ENCODE peak calls at places on chromosomes 6 and 20, in seven cellular contexts. U is mesendoderm; X is tibial nerve; S is CD8-positive, alpha-beta T cell; H is WERI-Rb-1; O is small intestine; E is AG04449. I is an unnamed sample.

GRCh38 chr6:101181006-101181405 is 212.5 kb upstream of the GRIK2 start:
- DNase-seq in U (no peak), X (no peak), S (no peak), H (no peak), O (no peak), E (no peak), I (no peak)

GRCh38 chr6:11613858-11614257 is 76.3 kb downstream of the TMEM170B start:
- DNase-seq in U (peak; percentile 44), X (no peak), S (no peak), H (no peak), O (no peak), E (peak; percentile 94), I (peak; percentile 83)

GRCh38 chr20:46827718-46828458 is 66.8 kb upstream of the EYA2 start:
- DNase-seq in U (no peak), X (no peak), S (no peak), H (no peak), O (no peak), E (no peak), I (no peak)

GRCh38 chr6:139014945-139015344 is 13.6 kb upstream of the ABRACL start:
- DNase-seq in U (no peak), X (no peak), S (no peak), H (no peak), O (no peak), E (no peak), I (no peak)

GRCh38 chr6:53432318-53433161 is 83.8 kb upstream of the ELOVL5 start:
- DNase-seq in U (no peak), X (no peak), S (no peak), H (peak; percentile 62), O (no peak), E (no peak), I (peak; percentile 64)

GRCh38 chr6:1463275-1463674 is 73.9 kb downstream of the FOXF2 start:
- DNase-seq in U (no peak), X (no peak), S (no peak), H (no peak), O (no peak), E (no peak), I (no peak)

GRCh38 chr20:52193886-52194545 is 2.4 kb upstream of the ZFP64 start:
- DNase-seq in U (no peak), X (no peak), S (no peak), H (no peak), O (peak; percentile 16), E (no peak), I (no peak)

GRCh38 chr6:15543262-15543917 is 119.4 kb downstream of the DTNBP1 start:
- DNase-seq in U (no peak), X (no peak), S (no peak), H (no peak), O (no peak), E (no peak), I (no peak)

GRCh38 chr20:50412069-50412468 is 98.1 kb upstream of the PTPN1 start:
- DNase-seq in U (peak; percentile 46), X (no peak), S (no peak), H (no peak), O (peak; percentile 60), E (no peak), I (no peak)

GRCh38 chr6:18307006-18307405 is 42.7 kb upstream of the DEK start:
- DNase-seq in U (peak; percentile 91), X (no peak), S (no peak), H (no peak), O (no peak), E (peak; percentile 91), I (peak; percentile 47)

GRCh38 chr6:121664199-121664598 is 228.8 kb downstream of the GJA1 start:
- DNase-seq in U (no peak), X (no peak), S (no peak), H (no peak), O (no peak), E (no peak), I (no peak)

GRCh38 chr6:44086931-44087574 is 40.2 kb downstream of the MRPL14 start:
- DNase-seq in U (no peak), X (no peak), S (no peak), H (no peak), O (peak; percentile 77), E (no peak), I (no peak)

GRCh38 chr6:33192671-33193602 is 670 bp upstream of the COL11A2 start:
- DNase-seq in U (no peak), X (no peak), S (peak; percentile 47), H (peak; percentile 74), O (no peak), E (no peak), I (no peak)

GRCh38 chr6:13091192-13091591 is 237.1 kb downstream of the TBC1D7 start:
- DNase-seq in U (no peak), X (no peak), S (no peak), H (no peak), O (no peak), E (no peak), I (no peak)

GRCh38 chr6:27514906-27515495 is 42.1 kb upstream of the ZNF184 start:
- DNase-seq in U (no peak), X (no peak), S (no peak), H (no peak), O (no peak), E (no peak), I (no peak)

DNA sequence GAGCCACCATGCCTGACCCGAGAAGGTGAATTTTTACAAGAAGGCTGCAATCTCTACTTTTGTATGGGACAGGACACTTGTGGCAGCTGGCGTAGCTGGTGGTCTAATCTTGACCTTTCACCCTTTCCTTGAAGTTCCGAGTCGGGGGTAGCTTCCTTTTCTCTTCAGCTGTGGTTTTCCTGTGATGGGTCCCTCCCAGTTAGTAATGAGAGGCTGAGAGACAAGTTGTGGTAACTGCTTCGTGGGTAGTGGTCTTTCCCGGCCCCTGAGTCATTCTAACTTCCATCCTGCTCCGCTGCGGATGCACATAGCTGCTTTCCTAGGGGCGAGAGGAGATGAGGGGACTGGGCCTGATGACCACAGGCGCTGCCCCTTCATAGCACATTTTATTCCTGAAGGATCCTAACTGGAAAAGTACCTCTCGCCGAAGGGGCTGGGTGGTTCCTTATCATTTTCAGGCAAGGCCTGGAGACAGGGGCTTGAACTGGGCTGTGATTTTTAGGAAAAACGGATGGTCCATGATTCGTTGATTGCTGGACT is 3.1 kb downstream of the SYNJ2 start:
- DNase-seq in U (no peak), X (no peak), S (no peak), H (no peak), O (no peak), E (no peak), I (no peak)
- H3K4me3 ChIP-seq in U (no peak overlapping the region), X (no peak overlapping the region), S (no peak overlapping the region), H (no peak overlapping the region), O (no peak overlapping the region), E (peak overlapping the region; percentile 6), I (no peak overlapping the region)

DNA sequence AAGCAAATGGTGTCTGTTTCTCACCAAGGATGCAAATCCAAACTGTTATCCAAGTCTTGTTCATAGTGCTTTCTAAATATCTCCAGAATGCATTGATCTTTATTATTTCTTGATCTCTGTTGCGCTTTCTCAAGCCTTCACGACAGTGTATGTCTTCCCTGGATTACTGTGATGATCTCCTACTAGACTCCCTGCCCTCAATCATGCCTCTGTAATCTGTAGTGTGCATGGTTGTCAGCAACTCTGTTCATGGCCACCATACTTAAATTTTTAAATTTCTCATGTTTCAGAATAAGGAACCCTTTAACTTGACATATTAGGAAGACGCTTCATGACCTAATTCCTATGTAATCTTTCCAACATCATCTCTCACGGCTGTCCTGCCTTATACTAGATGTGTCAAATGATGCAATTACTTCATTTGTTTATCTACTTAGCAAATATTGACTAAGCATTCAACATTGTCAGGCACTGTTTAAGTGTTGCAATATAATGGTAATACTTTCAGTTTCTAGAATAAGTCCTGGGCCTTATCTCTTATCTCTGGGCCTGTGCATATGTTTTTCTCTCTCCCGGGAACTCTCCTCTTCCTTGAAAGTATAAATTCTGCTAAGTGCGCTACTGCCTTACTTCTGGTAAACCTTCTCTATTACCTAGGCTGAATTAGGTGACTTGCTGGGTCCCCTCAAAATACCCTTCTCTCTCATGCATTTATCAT is 25.6 kb upstream of the AHI1 start:
- DNase-seq in U (no peak), X (no peak), S (no peak), H (no peak), O (peak; percentile 81), E (no peak), I (no peak)
- H3K4me3 ChIP-seq in U (no peak overlapping the region), X (no peak overlapping the region), S (no peak overlapping the region), H (no peak overlapping the region), O (no peak overlapping the region), E (no peak overlapping the region), I (no peak overlapping the region)

GRCh38 chr6:65112435-65112834 is 594.6 kb downstream of the EYS start:
- DNase-seq in U (no peak), X (no peak), S (no peak), H (no peak), O (no peak), E (no peak), I (no peak)

GRCh38 chr6:65117854-65118409 is 589.1 kb downstream of the EYS start:
- DNase-seq in U (no peak), X (no peak), S (no peak), H (no peak), O (no peak), E (no peak), I (no peak)

GRCh38 chr6:65113581-65113980 is 593.4 kb downstream of the EYS start:
- DNase-seq in U (no peak), X (no peak), S (no peak), H (no peak), O (no peak), E (no peak), I (no peak)

DNA sequence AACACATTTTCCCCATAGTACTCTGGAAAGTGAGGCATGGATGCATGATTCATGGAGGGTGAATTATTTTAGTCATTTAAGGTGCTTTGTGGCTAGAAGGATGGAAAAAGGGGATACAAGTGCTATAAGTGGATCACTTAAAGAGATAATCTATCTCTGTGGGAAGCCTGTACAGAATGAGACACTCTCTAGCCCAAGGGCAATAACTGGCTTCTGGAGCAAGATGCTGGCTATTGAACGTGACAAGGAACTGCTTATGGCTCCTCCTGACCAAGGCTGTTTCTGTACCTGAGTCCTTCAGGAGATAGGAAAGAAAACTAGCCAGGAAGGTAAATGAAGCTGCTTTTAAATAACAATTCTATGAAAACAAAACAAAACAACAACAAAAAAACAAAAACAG is 590.7 kb downstream of the EYS start:
- DNase-seq in U (peak; percentile 8), X (no peak), S (no peak), H (no peak), O (no peak), E (no peak), I (no peak)
- H3K4me3 ChIP-seq in U (no peak overlapping the region), X (no peak overlapping the region), S (no peak overlapping the region), H (no peak overlapping the region), O (no peak overlapping the region), E (no peak overlapping the region), I (no peak overlapping the region)

DNA sequence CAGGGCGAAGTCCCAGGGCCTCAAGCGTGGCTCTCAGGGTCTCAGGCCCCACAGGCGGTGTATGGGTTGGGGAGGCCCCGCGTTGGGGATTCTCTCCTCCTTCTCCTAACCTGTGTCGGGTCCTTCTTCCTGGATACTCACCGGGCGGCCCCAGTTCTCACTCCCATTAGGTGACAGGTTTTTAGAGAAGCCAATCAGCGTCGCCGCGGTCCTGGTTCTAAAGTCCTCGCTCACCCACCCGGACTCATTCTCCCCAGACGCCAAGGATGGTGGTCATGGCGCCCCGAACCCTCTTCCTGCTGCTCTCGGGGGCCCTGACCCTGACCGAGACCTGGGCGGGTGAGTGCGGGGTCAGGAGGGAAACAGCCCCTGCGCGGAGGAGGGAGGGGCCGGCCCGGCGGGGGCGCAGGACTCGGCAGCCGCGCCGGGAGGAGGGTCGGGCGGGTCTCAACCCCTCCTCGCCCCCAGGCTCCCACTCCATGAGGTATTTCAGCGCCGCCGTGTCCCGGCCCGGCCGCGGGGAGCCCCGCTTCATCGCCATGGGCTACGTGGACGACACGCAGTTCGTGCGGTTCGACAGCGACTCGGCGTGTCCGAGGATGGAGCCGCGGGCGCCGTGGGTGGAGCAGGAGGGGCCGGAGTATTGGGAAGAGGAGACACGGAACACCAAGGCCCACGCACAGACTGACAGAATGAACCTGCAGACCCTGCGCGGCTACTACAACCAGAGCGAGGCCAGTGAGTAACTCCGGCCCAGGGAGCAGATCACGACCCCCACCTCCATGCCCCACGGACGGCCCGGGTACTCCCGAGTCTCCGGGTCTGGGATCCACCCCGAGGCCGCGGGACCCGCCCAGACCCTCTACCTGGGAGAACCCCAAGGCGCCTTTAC is at the start of gene HLA-G:
- DNase-seq in U (no peak), X (no peak), S (no peak), H (no peak), O (no peak), E (no peak), I (no peak)
- H3K4me3 ChIP-seq in U (peak within 1 kb of the TSS; percentile 19), X (no peak within 1 kb of the TSS), S (peak within 1 kb of the TSS; percentile 22), H (no peak within 1 kb of the TSS), O (no peak within 1 kb of the TSS), E (no peak within 1 kb of the TSS), I (no peak within 1 kb of the TSS)

I was measured in AG09309.